ENCODE peak calls at places on chromosomes 2 and 18, in six cellular contexts. J, N, S, A, O and C are unnamed samples.

GRCh38 chr2:83742117-83742782 is 716.8 kb downstream of the SUCLG1 start:
- DNase-seq in J (no peak), N (no peak), S (no peak), A (no peak), O (no peak), C (no peak)

GRCh38 chr2:177338177-177338721 is 54.3 kb upstream of the AGPS start:
- DNase-seq in J (no peak), N (no peak), S (no peak), A (peak; percentile 85), O (no peak), C (no peak)

GRCh38 chr2:241235859-241236593 is 47.5 kb downstream of the ANO7 start:
- DNase-seq in J (no peak), N (no peak), S (no peak), A (no peak), O (peak; percentile 50), C (no peak)

GRCh38 chr2:20877944-20878343 is 55.0 kb upstream of the LDAH start:
- DNase-seq in J (no peak), N (no peak), S (no peak), A (no peak), O (no peak), C (no peak)

GRCh38 chr2:227095346-227095745 is 68.7 kb downstream of the COL4A4 start:
- DNase-seq in J (no peak), N (no peak), S (no peak), A (no peak), O (no peak), C (no peak)

GRCh38 chr2:9658972-9659371 is 28.2 kb upstream of the YWHAQ start:
- DNase-seq in J (no peak), N (no peak), S (no peak), A (no peak), O (no peak), C (no peak)

GRCh38 chr18:77765468-77765867 is 515.8 kb downstream of the GALR1 start:
- DNase-seq in J (no peak), N (peak; percentile 12), S (no peak), A (no peak), O (no peak), C (peak; percentile 10)

GRCh38 chr2:41998789-41999470 is 48.9 kb upstream of the PKDCC start:
- DNase-seq in J (no peak), N (no peak), S (no peak), A (no peak), O (no peak), C (no peak)

GRCh38 chr2:63604666-63605065 is 15.9 kb downstream of the MDH1 start:
- DNase-seq in J (no peak), N (no peak), S (no peak), A (no peak), O (no peak), C (no peak)

GRCh38 chr18:76572517-76573247 is 77.6 kb upstream of the ZNF516 start:
- DNase-seq in J (no peak), N (no peak), S (no peak), A (no peak), O (no peak), C (no peak)

GRCh38 chr18:67217551-67218166 is 298.9 kb downstream of the DSEL start:
- DNase-seq in J (peak; percentile 42), N (peak; percentile 29), S (no peak), A (peak; percentile 15), O (peak; percentile 71), C (peak; percentile 60)

GRCh38 chr2:99141110-99142108 is at the start of gene C2orf15:
- DNase-seq in J (peak; percentile 97), N (peak; percentile 98), S (peak; percentile 80), A (peak; percentile 87), O (peak; percentile 95), C (peak; percentile 96)
- TF ChIP-seq POLR2A in J (peak; percentile 75), N (peak; percentile 90), S (peak; percentile 89), A (peak; percentile 48), O (peak; percentile 72), C (peak; percentile 98)

GRCh38 chr2:207313947-207314346 is 148.2 kb upstream of the KLF7 start:
- DNase-seq in J (no peak), N (no peak), S (no peak), A (no peak), O (no peak), C (no peak)

GRCh38 chr2:207315131-207315530 is 149.4 kb upstream of the KLF7 start:
- DNase-seq in J (no peak), N (no peak), S (no peak), A (no peak), O (no peak), C (no peak)

GRCh38 chr2:207308519-207309224 is 142.9 kb upstream of the KLF7 start:
- DNase-seq in J (no peak), N (no peak), S (no peak), A (no peak), O (no peak), C (no peak)

GRCh38 chr2:207312006-207312356 is 146.2 kb upstream of the KLF7 start:
- DNase-seq in J (no peak), N (no peak), S (no peak), A (no peak), O (no peak), C (no peak)

DNA sequence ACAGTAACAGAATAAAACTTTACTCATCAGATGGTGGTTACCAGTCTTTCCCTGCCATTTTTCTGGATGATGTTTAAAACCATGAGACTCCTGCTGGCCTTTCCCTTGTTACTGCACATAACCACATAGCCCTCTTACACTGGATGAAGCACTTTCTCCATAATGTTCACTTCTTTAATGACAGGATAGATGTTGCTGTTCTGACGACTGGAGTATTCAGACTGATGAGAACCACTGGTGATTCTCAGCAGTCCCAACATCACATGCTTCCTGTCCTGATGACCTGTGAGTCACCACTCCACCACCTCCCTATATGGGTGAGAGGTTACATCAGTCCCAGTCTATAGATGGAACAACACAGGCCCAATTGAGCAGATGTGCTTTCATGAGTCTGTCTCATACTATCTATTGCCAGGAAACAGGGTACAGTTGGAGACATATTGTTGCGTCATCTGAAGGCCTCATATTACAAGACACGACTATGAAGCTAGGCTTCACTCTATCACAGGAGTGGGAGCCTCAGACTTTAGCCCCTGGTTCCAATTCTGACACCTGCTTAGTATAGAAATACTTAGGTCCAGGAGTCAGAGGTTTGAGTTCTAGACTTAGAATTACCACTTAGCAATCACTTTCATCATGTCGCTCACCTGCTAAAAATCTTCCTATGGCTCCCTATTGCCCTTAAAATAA is 145.7 kb upstream of the KLF7 start:
- DNase-seq in J (peak; percentile 28), N (peak; percentile 23), S (no peak), A (peak; percentile 60), O (peak; percentile 81), C (no peak)
- TF ChIP-seq POLR2AphosphoS5 in J (peak; percentile 29), N (peak; percentile 62), S (no peak), A (peak; percentile 17), O (peak; percentile 33), C (peak; percentile 8)

DNA sequence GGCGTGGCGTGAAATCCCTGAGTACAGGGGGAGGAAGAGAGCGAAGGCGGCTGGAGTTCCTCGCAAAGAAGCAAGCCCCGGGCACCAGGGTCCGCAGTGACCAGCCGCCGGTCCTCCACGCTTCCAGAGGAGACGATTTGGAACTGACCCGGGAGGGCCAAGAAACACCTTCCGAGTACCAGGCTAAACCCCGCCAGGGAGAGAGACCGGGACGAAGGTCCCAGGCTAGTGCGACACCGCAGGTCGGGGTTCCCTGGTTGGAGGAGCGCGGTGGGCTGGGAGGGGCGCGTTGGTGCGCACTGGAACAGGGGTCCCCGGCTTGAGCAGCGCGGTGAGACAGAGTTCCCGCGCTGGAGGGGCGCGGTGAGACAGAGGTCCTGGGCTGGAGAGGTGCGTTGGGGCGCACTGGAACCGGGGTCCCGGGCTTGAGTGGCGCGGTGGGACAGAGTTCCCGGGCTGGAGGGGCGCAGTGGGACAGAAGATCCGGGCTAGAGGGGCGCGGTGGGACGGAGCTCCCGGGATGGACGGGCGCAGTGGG is 900 bp downstream of the WDFY1 start:
- DNase-seq in J (peak; percentile 41), N (peak; percentile 51), S (no peak), A (no peak), O (peak; percentile 69), C (peak; percentile 24)
- TF ChIP-seq POLR2A in J (no peak), N (no peak), S (no peak), A (no peak), O (no peak), C (no peak)

GRCh38 chr2:141967503-141967902 is 163.3 kb downstream of the LRP1B start:
- DNase-seq in J (no peak), N (no peak), S (no peak), A (no peak), O (no peak), C (no peak)

DNA sequence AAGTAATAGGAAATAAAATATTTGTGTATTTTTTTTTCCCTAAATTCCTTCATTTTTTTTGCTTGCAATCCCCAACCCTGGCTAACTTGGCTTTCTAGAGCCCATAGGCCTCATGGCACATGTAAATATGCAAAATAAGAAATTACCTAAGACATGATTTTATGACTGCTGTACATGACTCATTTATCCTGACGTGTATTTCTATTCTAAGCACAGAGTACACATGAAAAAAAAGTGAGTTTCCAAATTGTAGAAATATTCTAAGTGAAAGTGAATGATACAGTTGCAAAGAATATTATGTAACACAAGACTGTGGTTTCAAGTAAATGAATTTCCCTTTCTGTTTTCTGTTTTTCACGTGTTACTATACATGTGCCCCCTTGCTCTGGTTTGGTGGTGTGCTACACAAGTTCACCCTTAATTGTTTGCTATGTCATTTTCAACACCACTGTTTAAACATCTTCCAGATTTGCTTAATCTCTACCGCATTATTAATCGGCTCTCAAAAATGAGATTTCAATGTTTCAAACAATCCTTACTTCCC is 162.4 kb downstream of the LRP1B start:
- DNase-seq in J (no peak), N (no peak), S (no peak), A (no peak), O (no peak), C (no peak)
- TF ChIP-seq POLR2AphosphoS5 in J (no peak), N (no peak), S (no peak), A (no peak), O (no peak), C (no peak)

DNA sequence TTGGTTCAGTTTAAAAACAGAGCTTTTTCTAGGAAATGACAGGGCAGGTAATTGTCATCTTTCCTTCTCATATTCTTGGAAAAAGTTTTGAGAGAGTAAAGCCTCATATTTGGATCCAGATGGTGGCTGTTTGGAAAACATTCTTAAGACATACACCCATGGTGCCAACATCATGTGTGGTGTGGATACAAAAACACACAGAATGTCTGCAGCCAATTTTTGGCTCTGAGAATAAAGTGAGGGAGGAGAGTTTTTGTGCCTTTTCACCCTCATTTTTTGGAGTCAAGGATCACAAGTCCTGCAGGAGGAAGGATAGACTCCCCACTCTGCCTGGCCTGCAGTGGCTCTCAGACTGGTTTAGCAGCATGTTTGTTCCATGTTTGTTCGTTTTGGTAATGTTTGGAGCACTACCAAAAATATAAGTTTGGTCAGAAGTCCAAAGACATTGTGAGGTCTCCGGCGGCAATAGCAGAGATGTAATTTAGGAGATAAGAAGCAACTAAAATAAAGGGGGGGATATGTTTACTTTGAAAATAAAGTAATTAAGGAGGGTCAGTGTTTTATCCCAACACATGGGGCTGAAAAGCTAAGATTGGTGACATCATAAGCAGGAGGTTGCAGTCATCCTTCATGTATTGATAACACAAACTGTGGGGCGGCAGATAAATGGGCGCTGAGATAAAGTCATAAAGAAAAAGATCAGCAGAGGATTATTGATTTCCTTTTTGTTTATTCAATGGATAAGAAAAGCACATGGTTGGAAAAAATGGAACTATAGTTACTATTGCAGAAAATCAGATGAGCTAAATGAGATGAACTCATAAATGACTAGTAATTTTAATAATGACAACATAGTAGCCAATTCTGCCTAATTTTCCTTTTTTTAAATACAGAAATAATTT is 639 bp downstream of the NOSTRIN start:
- DNase-seq in J (peak; percentile 56), N (peak; percentile 22), S (no peak), A (no peak), O (no peak), C (no peak)
- TF ChIP-seq POLR2A in J (no peak), N (no peak), S (no peak), A (no peak), O (no peak), C (no peak)